ENCODE peak calls at places on chromosomes 2 and 18, in four cellular contexts. Z is pancreas, V is HL-60, C is GM12865. P is an unnamed sample.

GRCh38 chr2:164910091-164910899 is 45.0 kb downstream of the SLC38A11 start:
- DNase-seq in Z (peak), V (no peak), C (peak), P (peak)

GRCh38 chr18:24827500-24827899 is 367.1 kb downstream of the HRH4 start:
- DNase-seq in Z (no peak), V (no peak), C (no peak), P (no peak)

GRCh38 chr18:26304511-26304910 is 78.3 kb downstream of the TAF4B start:
- DNase-seq in Z (no peak), V (no peak), C (no peak), P (no peak)

GRCh38 chr2:160882906-160883305 is 277.3 kb upstream of the TANK start:
- DNase-seq in Z (no peak), V (no peak), C (no peak), P (no peak)

GRCh38 chr2:201404699-201405275 is 46.5 kb downstream of the TRAK2 start:
- DNase-seq in Z (no peak), V (no peak), C (peak), P (no peak)

GRCh38 chr2:233807215-233807865 is 29.2 kb downstream of the MROH2A start:
- DNase-seq in Z (peak), V (no peak), C (no peak), P (no peak)

GRCh38 chr2:134233733-134234135 is 20.1 kb upstream of the MGAT5 start:
- DNase-seq in Z (no peak), V (no peak), C (peak), P (no peak)

GRCh38 chr2:163341426-163341825 is 394.4 kb downstream of the FIGN start:
- DNase-seq in Z (no peak), V (no peak), C (no peak), P (no peak)

GRCh38 chr2:27664245-27664574 is 521 bp downstream of the SLC4A1AP start:
- DNase-seq in Z (no peak), V (no peak), C (no peak), P (no peak)

GRCh38 chr2:105741216-105741615 is 3.5 kb upstream of the NCK2 start:
- DNase-seq in Z (no peak), V (no peak), C (no peak), P (no peak)

GRCh38 chr2:222239091-222239490 is 59.7 kb downstream of the PAX3 start:
- DNase-seq in Z (no peak), V (no peak), C (no peak), P (no peak)

GRCh38 chr18:22668496-22668895 is 250.8 kb upstream of the CTAGE1 start:
- DNase-seq in Z (no peak), V (no peak), C (no peak), P (no peak)

GRCh38 chr2:172481507-172482262 is 54.3 kb downstream of the ITGA6 start:
- DNase-seq in Z (no peak), V (no peak), C (no peak), P (no peak)
- TF ChIP-seq CTCF in Z (no peak), V (no peak), C (no peak), P (no peak)

DNA sequence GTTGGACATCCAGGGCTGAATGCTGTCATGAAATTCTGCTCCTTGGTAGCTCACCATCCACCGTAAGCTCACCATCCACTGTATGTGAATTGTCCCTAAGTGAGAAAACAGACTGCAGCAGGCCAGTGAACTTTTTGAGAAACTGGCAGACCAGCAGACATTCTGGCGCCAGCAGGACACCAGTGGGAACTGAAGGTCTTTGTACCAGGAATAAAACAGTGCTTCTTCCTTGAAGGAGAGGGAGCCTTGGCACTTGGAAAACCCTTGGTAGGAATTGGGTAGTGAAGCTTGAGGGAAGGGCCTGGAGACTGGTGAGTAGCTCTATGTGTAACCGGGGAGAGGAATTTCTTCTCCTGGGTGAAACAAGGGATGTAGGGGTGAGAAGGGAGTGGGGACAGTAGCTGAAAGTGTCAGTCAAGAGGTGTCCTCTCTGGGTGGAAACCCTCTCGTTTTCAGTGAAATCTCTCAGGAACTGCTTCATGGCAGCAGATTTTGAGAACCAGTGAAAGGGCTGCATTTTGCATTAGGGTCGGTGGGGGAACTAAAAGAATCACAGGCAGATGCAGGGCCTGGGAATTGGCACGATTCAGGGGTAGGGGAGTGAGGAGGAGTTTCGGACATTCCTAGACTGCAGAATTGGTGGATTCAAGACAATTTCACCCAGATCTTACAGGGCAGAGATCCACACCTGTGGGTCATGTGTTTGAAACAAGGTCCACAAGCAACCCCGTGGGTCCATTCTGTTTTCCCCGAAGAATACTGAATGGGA is 131.4 kb upstream of the DLX2 start:
- DNase-seq in Z (no peak), V (no peak), C (no peak), P (no peak)
- H3K4me3 ChIP-seq in Z (no peak), V (peak), C (no peak), P (no peak)

GRCh38 chr18:52283927-52284326 is 56.1 kb upstream of the DCC start:
- DNase-seq in Z (no peak), V (no peak), C (no peak), P (no peak)

GRCh38 chr18:52287151-52287550 is 52.8 kb upstream of the DCC start:
- DNase-seq in Z (no peak), V (no peak), C (no peak), P (no peak)

GRCh38 chr18:52286675-52287074 is 53.3 kb upstream of the DCC start:
- DNase-seq in Z (no peak), V (no peak), C (no peak), P (no peak)

GRCh38 chr18:52288403-52289004 is 51.5 kb upstream of the DCC start:
- DNase-seq in Z (peak), V (peak), C (peak), P (no peak)
- TF ChIP-seq CTCF in Z (no peak), V (peak), C (peak), P (no peak)

DNA sequence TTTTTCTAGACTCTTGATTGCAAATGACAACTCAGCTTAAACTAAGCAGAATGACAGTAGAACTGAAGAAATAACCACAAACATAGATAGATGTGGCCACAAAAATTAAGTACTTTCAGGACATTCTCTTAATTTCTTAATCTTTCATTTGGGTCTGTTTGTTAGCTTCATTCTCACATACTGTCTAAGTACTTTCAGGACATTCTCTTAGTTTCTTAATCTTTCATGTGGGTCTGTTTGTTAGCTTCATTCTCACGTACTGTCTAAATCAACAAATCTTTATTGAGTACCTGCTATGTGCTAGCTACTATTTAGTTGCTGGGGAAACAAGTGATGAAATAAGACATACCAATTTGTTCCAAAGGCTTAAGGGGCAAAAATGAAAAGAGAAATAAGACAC is 35.1 kb downstream of the FAM117B start:
- DNase-seq in Z (no peak), V (no peak), C (peak), P (no peak)
- H3K4me3 ChIP-seq in Z (no peak), V (no peak), C (no peak), P (no peak)

GRCh38 chr2:38592951-38593350 is 9.8 kb downstream of the HNRNPLL start:
- DNase-seq in Z (no peak), V (no peak), C (no peak), P (no peak)
- TF ChIP-seq CTCF in Z (no peak), V (no peak), C (no peak), P (no peak)

GRCh38 chr2:64015898-64016297 is 3.3 kb downstream of the VPS54 start:
- DNase-seq in Z (no peak), V (peak), C (no peak), P (no peak)
- H3K4me3 ChIP-seq in Z (no peak), V (no peak), C (no peak), P (no peak)